ENCODE peak calls at places on chromosome 1, in five cellular contexts. G, N, R, D and J are unnamed samples. For H3K4me1, the result is how much of the 10 kb centered on the place peaks cover.

GRCh38 chr1:67166196-67166595 is at the start of gene IL23R:
- DNase-seq in G (no peak), N (no peak), R (peak), D (no peak), J (no peak)

GRCh38 chr1:236168716-236169429 is 26.5 kb downstream of the GPR137B start:
- DNase-seq in G (no peak), N (peak), R (peak), D (peak), J (no peak)

GRCh38 chr1:117658676-117659075 is 52.8 kb downstream of the TENT5C start:
- DNase-seq in G (no peak), N (no peak), R (no peak), D (no peak), J (no peak)

GRCh38 chr1:56098956-56099355 is 480.4 kb downstream of the PLPP3 start:
- DNase-seq in G (no peak), N (no peak), R (no peak), D (peak), J (no peak)

GRCh38 chr1:10916311-10916710 is 96.1 kb upstream of the TARDBP start:
- DNase-seq in G (no peak), N (no peak), R (no peak), D (no peak), J (no peak)

GRCh38 chr1:49163041-49163440 is 386.4 kb upstream of the BEND5 start:
- DNase-seq in G (no peak), N (no peak), R (no peak), D (no peak), J (no peak)

GRCh38 chr1:11339346-11340247 is 66.6 kb downstream of the UBIAD1 start:
- DNase-seq in G (peak), N (no peak), R (no peak), D (no peak), J (peak)

GRCh38 chr1:232524056-232524455 is 105.9 kb downstream of the SIPA1L2 start:
- DNase-seq in G (no peak), N (no peak), R (no peak), D (peak), J (no peak)

GRCh38 chr1:178417858-178418257 is 78.9 kb downstream of the CLEC20A start:
- DNase-seq in G (no peak), N (peak), R (no peak), D (peak), J (no peak)

GRCh38 chr1:66333463-66334232 is 200.3 kb upstream of the SGIP1 start:
- DNase-seq in G (no peak), N (no peak), R (peak), D (no peak), J (peak)

GRCh38 chr1:248730507-248731335 is 24.8 kb downstream of the LYPD8 start:
- DNase-seq in G (no peak), N (peak), R (no peak), D (no peak), J (no peak)

GRCh38 chr1:91736999-91737615 is 148.8 kb downstream of the TGFBR3 start:
- DNase-seq in G (peak), N (peak), R (no peak), D (peak), J (peak)
- H3K4me1 ChIP-seq in G (under half), N (half or more), R (under half), D (under half), J (under half)

DNA sequence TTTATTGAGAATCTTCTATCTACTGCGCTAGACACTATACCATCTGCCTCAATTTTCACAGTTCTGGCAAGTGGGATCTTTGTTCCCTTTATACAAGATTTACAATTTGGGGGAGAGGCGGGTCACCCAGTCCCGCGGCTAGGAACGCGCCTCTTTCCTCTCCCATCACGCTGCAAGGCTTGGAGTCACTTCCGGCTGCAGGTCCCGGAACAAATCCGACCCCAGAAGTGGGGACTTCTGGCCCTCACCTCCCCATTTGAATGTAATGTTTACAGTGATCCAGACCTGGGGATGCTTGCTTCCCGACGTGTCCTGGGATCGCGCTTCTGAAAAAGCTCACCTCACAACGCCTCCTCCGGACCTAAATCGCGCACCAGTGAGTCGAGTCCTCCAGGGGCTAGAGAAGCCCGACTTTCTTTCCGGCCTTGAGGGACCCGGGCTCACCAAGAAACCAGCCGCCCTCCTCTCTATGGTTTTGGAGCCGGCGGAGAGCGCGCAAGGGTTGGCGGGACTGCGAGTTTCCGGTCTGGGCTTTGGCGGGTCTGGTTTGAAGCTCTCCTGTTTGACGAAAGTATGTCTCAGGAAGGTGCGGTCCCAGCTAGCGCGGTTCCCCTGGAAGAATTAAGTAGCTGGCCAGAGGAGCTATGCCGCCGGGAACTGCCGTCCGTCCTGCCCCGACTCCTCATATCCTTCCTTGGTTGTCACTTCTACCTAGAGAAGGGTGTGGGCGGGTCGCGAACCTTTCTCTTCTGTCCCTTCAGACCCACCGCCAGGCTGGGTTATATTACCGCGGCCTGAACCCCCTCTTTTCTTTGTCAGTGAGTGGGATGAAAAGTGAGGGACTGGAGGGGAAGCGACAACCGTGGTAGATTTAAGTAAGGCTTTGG is at the start of gene METTL18:
- DNase-seq in G (peak), N (peak), R (peak), D (peak), J (peak)
- TF ChIP-seq POLR2A in G (peak), N (peak), R (peak), D (peak), J (no peak)

GRCh38 chr1:6396998-6397397 is 3.4 kb upstream of the ACOT7 start:
- DNase-seq in G (no peak), N (no peak), R (no peak), D (no peak), J (no peak)

GRCh38 chr1:6393400-6394187 is at the start of gene ACOT7:
- DNase-seq in G (peak), N (peak), R (peak), D (peak), J (peak)

GRCh38 chr1:6389971-6390370 is 3.6 kb downstream of the ACOT7 start:
- DNase-seq in G (no peak), N (no peak), R (no peak), D (no peak), J (no peak)

GRCh38 chr1:6392081-6392879 is 1.3 kb downstream of the ACOT7 start:
- DNase-seq in G (no peak), N (no peak), R (no peak), D (no peak), J (no peak)

GRCh38 chr1:6392880-6393399 is 627 bp downstream of the ACOT7 start:
- DNase-seq in G (no peak), N (no peak), R (peak), D (no peak), J (no peak)
- H3K27ac ChIP-seq in G (peak), N (peak), R (peak), D (no peak), J (no peak)

GRCh38 chr1:228145498-228146425 is 4.0 kb upstream of the GJC2 start:
- DNase-seq in G (no peak), N (no peak), R (no peak), D (no peak), J (no peak)

GRCh38 chr1:228148196-228148861 is 1.4 kb upstream of the GJC2 start:
- DNase-seq in G (no peak), N (no peak), R (no peak), D (no peak), J (peak)

GRCh38 chr1:228147768-228148167 is 2.0 kb upstream of the GJC2 start:
- DNase-seq in G (no peak), N (no peak), R (no peak), D (no peak), J (no peak)

GRCh38 chr1:228148971-228149340 is 774 bp upstream of the GJC2 start:
- DNase-seq in G (no peak), N (no peak), R (no peak), D (no peak), J (no peak)

GRCh38 chr1:228146761-228147693 is 2.7 kb upstream of the GJC2 start:
- DNase-seq in G (no peak), N (no peak), R (no peak), D (no peak), J (no peak)
- H3K4me1 ChIP-seq in G (under half), N (under half), R (half or more), D (under half), J (under half)

GRCh38 chr1:45009296-45009865 is 1.7 kb downstream of the HECTD3 start:
- DNase-seq in G (no peak), N (no peak), R (no peak), D (no peak), J (no peak)

GRCh38 chr1:45012639-45013278 is 705 bp downstream of the UROD start:
- DNase-seq in G (peak), N (no peak), R (peak), D (peak), J (peak)

GRCh38 chr1:45009956-45010854 is 919 bp downstream of the HECTD3 start:
- DNase-seq in G (peak), N (no peak), R (no peak), D (no peak), J (no peak)

GRCh38 chr1:45011837-45012638 is at the start of gene UROD:
- DNase-seq in G (peak), N (peak), R (peak), D (peak), J (peak)

DNA sequence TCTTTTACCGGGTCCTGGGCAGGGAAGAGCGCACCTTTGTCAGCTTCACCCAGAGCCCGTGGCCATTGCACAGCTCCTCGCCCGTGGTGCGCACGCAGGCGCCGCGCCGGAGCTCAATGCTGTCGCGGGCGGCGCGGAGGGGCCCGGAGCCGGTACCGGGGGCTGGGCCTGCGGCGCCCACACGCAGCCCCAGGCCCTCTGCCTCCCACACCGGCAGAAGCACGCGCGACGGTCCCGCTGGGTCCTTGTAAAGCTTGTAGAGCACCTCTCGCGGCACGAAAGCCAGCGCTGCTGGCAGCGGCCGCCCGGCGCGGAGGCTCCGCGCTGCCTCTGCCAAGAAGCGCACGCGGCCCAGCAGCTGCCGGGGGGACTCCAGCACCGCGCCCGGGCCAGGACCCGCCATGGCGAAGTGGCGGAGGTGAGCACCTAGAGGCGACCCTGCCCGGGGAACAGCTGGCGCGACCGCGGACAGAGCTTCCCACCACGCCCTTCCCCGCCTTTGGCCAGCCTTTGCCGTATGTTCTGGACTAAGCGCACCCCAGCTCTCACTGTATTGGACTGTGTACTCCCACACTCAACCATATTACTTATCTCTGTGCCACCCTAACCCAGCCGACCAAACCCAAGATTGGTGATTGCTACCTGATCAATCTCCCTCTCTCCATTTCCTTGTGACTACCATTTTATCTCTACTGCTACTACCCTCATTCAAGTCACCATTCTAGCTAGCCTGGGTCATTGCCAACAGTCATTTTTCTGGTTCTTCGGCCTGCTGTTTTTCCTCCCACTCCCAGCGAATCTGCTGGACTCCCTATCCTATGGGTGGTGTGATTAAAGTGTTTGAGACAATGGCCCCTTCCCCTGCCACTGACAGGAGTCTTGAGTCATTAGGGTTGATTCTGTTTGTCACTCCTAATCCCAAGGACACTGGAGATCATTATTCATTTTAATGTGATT is at the start of gene HECTD3:
- DNase-seq in G (peak), N (peak), R (peak), D (peak), J (peak)
- TF ChIP-seq POLR2A in G (peak), N (peak), R (peak), D (no peak), J (peak)

GRCh38 chr1:145999321-146000024 is 3.1 kb upstream of the TXNIP start:
- DNase-seq in G (peak), N (no peak), R (no peak), D (no peak), J (peak)
- H3K27ac ChIP-seq in G (peak), N (no peak), R (peak), D (no peak), J (peak)

GRCh38 chr1:77683836-77684148 is 1.3 kb upstream of the ZZZ3 start:
- DNase-seq in G (no peak), N (no peak), R (no peak), D (no peak), J (no peak)

GRCh38 chr1:77680173-77680572 is 2.3 kb downstream of the ZZZ3 start:
- DNase-seq in G (no peak), N (no peak), R (no peak), D (no peak), J (no peak)

GRCh38 chr1:77683142-77683835 is 831 bp upstream of the ZZZ3 start:
- DNase-seq in G (peak), N (peak), R (peak), D (peak), J (peak)

GRCh38 chr1:77678628-77679610 is 3.5 kb downstream of the ZZZ3 start:
- DNase-seq in G (no peak), N (no peak), R (no peak), D (no peak), J (no peak)

DNA sequence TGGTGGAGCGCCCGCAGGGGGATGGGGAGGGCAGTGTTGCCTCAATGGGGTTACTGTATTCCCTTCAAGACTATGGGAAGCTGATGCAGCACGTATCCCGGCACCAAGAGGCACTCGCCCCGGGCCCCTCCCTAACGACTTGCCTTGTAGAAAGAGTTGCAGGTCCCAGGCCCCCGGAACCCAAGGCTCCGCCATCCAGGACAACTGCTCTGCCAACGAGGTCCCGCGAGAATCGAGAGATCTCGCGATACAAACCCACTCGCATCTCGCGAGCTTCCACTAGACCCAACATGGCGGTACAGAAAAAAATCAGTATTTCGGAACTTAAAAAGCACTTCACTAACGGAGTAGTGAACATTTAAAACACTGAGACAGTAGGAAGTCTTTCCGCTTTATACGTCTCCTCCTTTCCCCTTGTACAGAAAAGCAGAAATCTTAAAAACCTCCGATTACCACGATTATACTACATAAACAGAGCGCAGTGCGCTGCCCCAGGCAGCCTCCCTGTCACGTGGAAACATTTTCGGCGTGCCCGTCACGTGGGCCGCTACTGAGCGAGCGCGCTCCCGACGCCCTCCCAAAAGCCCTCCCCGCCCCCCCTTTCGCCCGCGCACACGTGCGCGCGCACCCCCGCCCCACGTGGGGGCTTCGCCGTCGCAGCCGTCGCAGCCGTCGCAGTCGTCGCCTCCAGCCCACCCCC is at the start of gene ZZZ3:
- DNase-seq in G (peak), N (peak), R (peak), D (peak), J (peak)
- H3K4me1 ChIP-seq in G (under half), N (under half), R (under half), D (under half), J (under half)

GRCh38 chr1:150695561-150695960 is 1.4 kb downstream of the GOLPH3L start:
- DNase-seq in G (no peak), N (no peak), R (no peak), D (peak), J (no peak)

GRCh38 chr1:150692720-150693119 is 4.2 kb downstream of the GOLPH3L start:
- DNase-seq in G (no peak), N (no peak), R (no peak), D (peak), J (no peak)

GRCh38 chr1:150696995-150697927 is at the start of gene GOLPH3L:
- DNase-seq in G (peak), N (peak), R (peak), D (peak), J (peak)

GRCh38 chr1:150696590-150696989 is 364 bp downstream of the GOLPH3L start:
- DNase-seq in G (no peak), N (peak), R (no peak), D (no peak), J (no peak)

DNA sequence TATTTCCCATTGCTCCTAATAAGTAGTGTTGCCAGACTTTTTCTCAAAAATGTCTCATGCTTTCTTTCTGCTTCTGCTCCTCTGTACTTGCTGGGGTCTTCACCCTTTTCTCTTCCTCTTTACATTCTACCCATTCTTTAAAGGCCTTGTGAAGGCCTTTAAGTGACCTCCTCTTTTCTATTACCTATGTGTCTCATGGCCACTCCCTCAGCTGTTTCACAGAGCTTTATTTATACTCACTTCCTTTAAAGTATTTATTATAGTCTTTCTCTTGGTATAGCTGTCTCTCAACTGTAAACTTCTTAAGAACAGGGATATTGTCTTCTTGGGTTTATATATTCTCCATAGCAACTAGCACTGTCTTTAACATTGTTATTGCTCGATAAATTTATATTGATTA is 803 bp downstream of the GOLPH3L start:
- DNase-seq in G (no peak), N (peak), R (no peak), D (no peak), J (no peak)
- TF ChIP-seq POLR2A in G (no peak), N (no peak), R (no peak), D (no peak), J (no peak)

GRCh38 chr1:98391175-98391574 is 270.3 kb upstream of the SNX7 start:
- DNase-seq in G (no peak), N (no peak), R (no peak), D (no peak), J (no peak)

GRCh38 chr1:98387701-98388100 is 273.8 kb upstream of the SNX7 start:
- DNase-seq in G (no peak), N (no peak), R (no peak), D (no peak), J (no peak)

GRCh38 chr1:98388431-98388830 is 273.1 kb upstream of the SNX7 start:
- DNase-seq in G (no peak), N (no peak), R (no peak), D (peak), J (no peak)

GRCh38 chr1:98386675-98387440 is 274.7 kb upstream of the SNX7 start:
- DNase-seq in G (no peak), N (no peak), R (no peak), D (no peak), J (no peak)

DNA sequence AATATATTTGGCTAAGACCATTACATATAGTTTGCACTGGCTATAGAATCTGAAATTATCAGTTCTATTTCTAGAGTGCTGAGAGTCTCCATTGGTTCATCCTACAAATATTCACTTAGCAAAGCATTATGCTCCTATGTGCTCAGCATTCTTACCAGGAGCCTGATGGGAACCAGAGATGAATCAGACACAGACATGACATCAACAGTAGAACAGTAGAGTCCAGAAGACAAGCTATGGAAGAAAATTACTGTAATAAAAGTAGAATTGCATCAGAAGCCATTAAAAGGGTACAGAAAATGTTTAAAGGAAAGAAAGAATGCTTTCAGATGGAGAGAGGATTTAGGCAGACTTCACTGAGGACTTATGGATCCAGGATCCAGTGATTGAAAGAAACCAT is 271.7 kb upstream of the SNX7 start:
- DNase-seq in G (no peak), N (no peak), R (no peak), D (peak), J (no peak)
- H3K27ac ChIP-seq in G (no peak), N (no peak), R (no peak), D (no peak), J (no peak)